ENCODE peak calls at places on chromosomes 5 and 9, in six cellular contexts. C, L, O, M, J and U are unnamed samples.

GRCh38 chr5:92180406-92180805 is 797.3 kb upstream of the ARRDC3 start:
- DNase-seq in L (no peak), O (no peak), M (no peak), J (no peak), C (no peak), U (no peak)

GRCh38 chr5:116911074-116911473 is 336.5 kb upstream of the SEMA6A start:
- DNase-seq in J (no peak), C (no peak), O (no peak), L (no peak), M (no peak), U (no peak)

GRCh38 chr5:133778636-133779035 is 166.3 kb upstream of the FSTL4 start:
- DNase-seq in J (peak; percentile 11), O (no peak), L (no peak), M (no peak), C (no peak), U (no peak)

GRCh38 chr5:2492476-2492875 is 259.0 kb downstream of the IRX2 start:
- DNase-seq in M (no peak), C (no peak), J (no peak), O (no peak), L (no peak), U (no peak)

GRCh38 chr5:156460496-156460895 is 133.5 kb downstream of the SGCD start:
- DNase-seq in L (no peak), M (no peak), J (no peak), C (no peak), O (no peak), U (no peak)

GRCh38 chr5:144484124-144484897 is 313.6 kb downstream of the KCTD16 start:
- DNase-seq in C (no peak), L (no peak), J (no peak), M (no peak), O (peak; percentile 85), U (no peak)

GRCh38 chr9:137116027-137116507 is 1.5 kb upstream of the DPP7 start:
- DNase-seq in M (no peak), J (no peak), C (no peak), L (no peak), O (no peak), U (no peak)

GRCh38 chr5:169944115-169944514 is 36.2 kb downstream of the INSYN2B start:
- DNase-seq in L (no peak), C (no peak), M (no peak), O (no peak), J (no peak), U (no peak)

GRCh38 chr5:111691508-111691907 is 65.5 kb downstream of the NREP start:
- DNase-seq in L (no peak), M (no peak), C (no peak), O (no peak), J (no peak), U (no peak)

GRCh38 chr5:139867581-139867980 is 72.0 kb downstream of the PSD2 start:
- DNase-seq in M (no peak), L (no peak), C (no peak), J (no peak), O (no peak), U (no peak)

GRCh38 chr5:110644357-110644756 is 82.1 kb downstream of the TMEM232 start:
- DNase-seq in L (no peak), M (no peak), O (no peak), C (no peak), J (no peak), U (no peak)